ENCODE peak calls at places on chromosomes 12 and 14, in eight cellular contexts. One of them, this sample, is unnamed.

GRCh38 chr14:92427096-92427495 is 86.5 kb upstream of the RIN3 start:
- DNase-seq in A549: no peak
- DNase-seq in ovary: no peak
- DNase-seq in HepG2: no peak
- DNase-seq in tibial nerve: no peak
- DNase-seq in GM12878: no peak
- DNase-seq in stomach: no peak
- DNase-seq in transverse colon: no peak
- DNase-seq in this sample: no peak

GRCh38 chr14:83860757-83861156 is 1669.2 kb upstream of the FLRT2 start:
- DNase-seq in HepG2: no peak
- DNase-seq in A549: no peak
- DNase-seq in tibial nerve: no peak
- DNase-seq in transverse colon: no peak
- DNase-seq in stomach: no peak
- DNase-seq in GM12878: no peak
- DNase-seq in ovary: no peak
- DNase-seq in this sample: no peak

GRCh38 chr12:120012067-120012621 is 23.1 kb downstream of the BICDL1 start:
- DNase-seq in A549: peak; percentile 78
- DNase-seq in GM12878: peak; percentile 93
- DNase-seq in stomach: no peak
- DNase-seq in tibial nerve: no peak
- DNase-seq in transverse colon: no peak
- DNase-seq in HepG2: no peak
- DNase-seq in ovary: no peak
- DNase-seq in this sample: no peak

GRCh38 chr12:57522887-57523705 is 472 bp downstream of the MBD6 start:
- DNase-seq in transverse colon: peak; percentile 54
- DNase-seq in GM12878: no peak
- DNase-seq in ovary: peak; percentile 72
- DNase-seq in tibial nerve: peak; percentile 43
- DNase-seq in HepG2: no peak
- DNase-seq in A549: peak; percentile 46
- DNase-seq in stomach: peak; percentile 48
- DNase-seq in this sample: peak; percentile 86

GRCh38 chr12:20777420-20777819 is 33.1 kb upstream of the SLCO1B3 start:
- DNase-seq in transverse colon: no peak
- DNase-seq in tibial nerve: no peak
- DNase-seq in stomach: no peak
- DNase-seq in HepG2: no peak
- DNase-seq in GM12878: no peak
- DNase-seq in A549: no peak
- DNase-seq in ovary: no peak
- DNase-seq in this sample: no peak

GRCh38 chr14:21015312-21015711 is 9.5 kb downstream of the NDRG2 start:
- DNase-seq in ovary: no peak
- DNase-seq in GM12878: no peak
- DNase-seq in transverse colon: no peak
- DNase-seq in A549: no peak
- DNase-seq in HepG2: no peak
- DNase-seq in stomach: no peak
- DNase-seq in tibial nerve: no peak
- DNase-seq in this sample: no peak

GRCh38 chr12:30106204-30106603 is 322.5 kb upstream of the TMTC1 start:
- DNase-seq in HepG2: no peak
- DNase-seq in tibial nerve: no peak
- DNase-seq in transverse colon: no peak
- DNase-seq in ovary: no peak
- DNase-seq in A549: no peak
- DNase-seq in stomach: no peak
- DNase-seq in GM12878: no peak
- DNase-seq in this sample: no peak

GRCh38 chr12:129186952-129187351 is 333.7 kb downstream of the GLT1D1 start:
- DNase-seq in tibial nerve: no peak
- DNase-seq in GM12878: no peak
- DNase-seq in A549: peak; percentile 34
- DNase-seq in ovary: no peak
- DNase-seq in stomach: no peak
- DNase-seq in transverse colon: no peak
- DNase-seq in HepG2: no peak
- DNase-seq in this sample: no peak

GRCh38 chr12:1812650-1813302 is 7.6 kb upstream of the LRTM2 start:
- DNase-seq in transverse colon: no peak
- DNase-seq in tibial nerve: no peak
- DNase-seq in A549: no peak
- DNase-seq in HepG2: peak; percentile 79
- DNase-seq in GM12878: no peak
- DNase-seq in stomach: peak; percentile 39
- DNase-seq in ovary: no peak
- DNase-seq in this sample: no peak

GRCh38 chr12:18975933-18976332 is 153.6 kb upstream of the PLEKHA5 start:
- DNase-seq in ovary: no peak
- DNase-seq in tibial nerve: no peak
- DNase-seq in transverse colon: no peak
- DNase-seq in HepG2: no peak
- DNase-seq in stomach: no peak
- DNase-seq in GM12878: no peak
- DNase-seq in A549: no peak
- DNase-seq in this sample: no peak

GRCh38 chr14:95482967-95483842 is 33.2 kb downstream of the SYNE3 start:
- DNase-seq in tibial nerve: peak; percentile 77
- DNase-seq in A549: peak; percentile 67
- DNase-seq in GM12878: no peak
- DNase-seq in ovary: peak; percentile 85
- DNase-seq in transverse colon: peak; percentile 71
- DNase-seq in stomach: peak; percentile 67
- DNase-seq in HepG2: peak; percentile 49
- DNase-seq in this sample: peak; percentile 91

GRCh38 chr14:77406718-77407117 is 16.6 kb downstream of the NOXRED1 start:
- DNase-seq in GM12878: no peak
- DNase-seq in ovary: no peak
- DNase-seq in HepG2: no peak
- DNase-seq in transverse colon: no peak
- DNase-seq in tibial nerve: no peak
- DNase-seq in stomach: no peak
- DNase-seq in A549: no peak
- DNase-seq in this sample: no peak
- TF ChIP-seq EP300 in GM12878: no peak
- TF ChIP-seq EP300 in ovary: no peak
- TF ChIP-seq EP300 in HepG2: no peak
- TF ChIP-seq EP300 in transverse colon: no peak
- TF ChIP-seq EP300 in tibial nerve: no peak
- TF ChIP-seq EP300 in stomach: no peak
- TF ChIP-seq EP300 in A549: no peak
- TF ChIP-seq EP300 in this sample: no peak

GRCh38 chr12:85835810-85836715 is at the start of gene RASSF9:
- DNase-seq in tibial nerve: peak; percentile 23
- DNase-seq in ovary: peak; percentile 69
- DNase-seq in transverse colon: peak; percentile 55
- DNase-seq in stomach: peak; percentile 80
- DNase-seq in A549: peak; percentile 82
- DNase-seq in GM12878: no peak
- DNase-seq in HepG2: peak; percentile 10
- DNase-seq in this sample: peak; percentile 90
- TF ChIP-seq POLR2A in tibial nerve: no peak
- TF ChIP-seq POLR2A in ovary: no peak
- TF ChIP-seq POLR2A in transverse colon: no peak
- TF ChIP-seq POLR2A in stomach: no peak
- TF ChIP-seq POLR2A in A549: no peak
- TF ChIP-seq POLR2A in GM12878: no peak
- TF ChIP-seq POLR2A in HepG2: no peak
- TF ChIP-seq POLR2A in this sample: no peak

GRCh38 chr12:28424965-28425364 is 234.7 kb downstream of the CCDC91 start:
- DNase-seq in tibial nerve: no peak
- DNase-seq in stomach: peak; percentile 41
- DNase-seq in GM12878: no peak
- DNase-seq in A549: no peak
- DNase-seq in HepG2: peak; percentile 22
- DNase-seq in transverse colon: no peak
- DNase-seq in ovary: no peak
- DNase-seq in this sample: no peak
- H3K27ac ChIP-seq in tibial nerve: no peak overlapping the region
- H3K27ac ChIP-seq in stomach: peak overlapping the region; percentile 27
- H3K27ac ChIP-seq in GM12878: no peak overlapping the region
- H3K27ac ChIP-seq in A549: no peak overlapping the region
- H3K27ac ChIP-seq in HepG2: no peak overlapping the region
- H3K27ac ChIP-seq in transverse colon: no peak overlapping the region
- H3K27ac ChIP-seq in ovary: no peak overlapping the region
- H3K27ac ChIP-seq in this sample: no peak overlapping the region

GRCh38 chr12:106773286-106773685 is 1.2 kb upstream of the RIC8B start:
- DNase-seq in tibial nerve: no peak
- DNase-seq in A549: peak; percentile 22
- DNase-seq in stomach: no peak
- DNase-seq in HepG2: no peak
- DNase-seq in ovary: no peak
- DNase-seq in GM12878: no peak
- DNase-seq in transverse colon: no peak
- DNase-seq in this sample: no peak
- TF ChIP-seq EP300 in tibial nerve: no peak
- TF ChIP-seq EP300 in A549: no peak
- TF ChIP-seq EP300 in stomach: no peak
- TF ChIP-seq EP300 in HepG2: no peak
- TF ChIP-seq EP300 in ovary: no peak
- TF ChIP-seq EP300 in GM12878: no peak
- TF ChIP-seq EP300 in transverse colon: no peak
- TF ChIP-seq EP300 in this sample: no peak

DNA sequence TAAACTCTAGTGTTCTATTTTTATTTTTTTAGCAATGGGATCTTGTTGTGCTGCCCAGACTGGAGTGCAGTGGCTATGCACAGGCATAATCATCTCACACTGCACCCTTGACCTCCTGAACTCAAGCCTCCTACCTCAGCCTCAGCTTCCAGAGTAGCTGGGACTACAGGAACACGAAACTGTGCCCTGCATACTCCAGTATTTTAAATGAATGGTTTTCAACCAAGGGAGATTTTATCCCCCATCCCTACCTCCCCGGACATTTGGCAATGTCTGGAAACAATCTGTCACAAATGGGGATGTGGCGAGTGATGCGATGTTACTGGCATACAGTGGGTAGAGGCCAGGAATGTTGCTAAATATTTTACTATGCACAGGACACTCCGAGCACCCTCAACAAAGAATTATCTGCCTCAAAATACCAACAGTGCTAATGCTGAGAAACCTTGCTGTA is 2.1 kb downstream of the CBX5 start:
- DNase-seq in stomach: no peak
- DNase-seq in ovary: no peak
- DNase-seq in transverse colon: no peak
- DNase-seq in HepG2: no peak
- DNase-seq in GM12878: no peak
- DNase-seq in tibial nerve: no peak
- DNase-seq in A549: no peak
- DNase-seq in this sample: no peak
- TF ChIP-seq POLR2A in stomach: no peak
- TF ChIP-seq POLR2A in ovary: no peak
- TF ChIP-seq POLR2A in transverse colon: no peak
- TF ChIP-seq POLR2A in HepG2: no peak
- TF ChIP-seq POLR2A in GM12878: no peak
- TF ChIP-seq POLR2A in tibial nerve: no peak
- TF ChIP-seq POLR2A in A549: no peak
- TF ChIP-seq POLR2A in this sample: no peak

GRCh38 chr12:62471734-62472133 is 5.1 kb downstream of the MON2 start:
- DNase-seq in stomach: no peak
- DNase-seq in A549: no peak
- DNase-seq in ovary: no peak
- DNase-seq in tibial nerve: no peak
- DNase-seq in HepG2: no peak
- DNase-seq in GM12878: no peak
- DNase-seq in transverse colon: no peak
- DNase-seq in this sample: no peak
- H3K27ac ChIP-seq in stomach: no peak overlapping the region
- H3K27ac ChIP-seq in A549: no peak overlapping the region
- H3K27ac ChIP-seq in ovary: no peak overlapping the region
- H3K27ac ChIP-seq in tibial nerve: no peak overlapping the region
- H3K27ac ChIP-seq in HepG2: no peak overlapping the region
- H3K27ac ChIP-seq in GM12878: no peak overlapping the region
- H3K27ac ChIP-seq in transverse colon: no peak overlapping the region
- H3K27ac ChIP-seq in this sample: no peak overlapping the region

GRCh38 chr12:59121466-59121865 is 201.2 kb upstream of the LRIG3 start:
- DNase-seq in GM12878: no peak
- DNase-seq in ovary: no peak
- DNase-seq in A549: no peak
- DNase-seq in HepG2: no peak
- DNase-seq in transverse colon: no peak
- DNase-seq in tibial nerve: no peak
- DNase-seq in stomach: no peak
- DNase-seq in this sample: no peak
- TF ChIP-seq EP300 in GM12878: no peak
- TF ChIP-seq EP300 in ovary: no peak
- TF ChIP-seq EP300 in A549: no peak
- TF ChIP-seq EP300 in HepG2: no peak
- TF ChIP-seq EP300 in transverse colon: no peak
- TF ChIP-seq EP300 in tibial nerve: no peak
- TF ChIP-seq EP300 in stomach: no peak
- TF ChIP-seq EP300 in this sample: no peak